ENCODE peak calls at places on chromosomes 13 and 19, in nine cellular contexts. One of them, this sample, is unnamed.
A peak's percentile ranks its signal among the peaks of the same experiment; 100 is the strongest.

GRCh38 chr19:16207063-16207462 is 9.4 kb downstream of the AP1M1 start:
- DNase-seq in breast epithelium: no peak
- DNase-seq in CD4-positive, CD25-positive, alpha-beta regulatory T cell: no peak
- DNase-seq in body of pancreas: no peak
- DNase-seq in brain microvascular endothelial cell: no peak
- DNase-seq in aorta: peak; percentile 67
- DNase-seq in fibroblast of villous mesenchyme: no peak
- DNase-seq in iPS DF 6.9: no peak
- DNase-seq in AG04450: no peak
- DNase-seq in this sample: no peak

GRCh38 chr19:10478903-10479384 is 24.2 kb downstream of the KEAP1 start:
- DNase-seq in breast epithelium: peak; percentile 91
- DNase-seq in CD4-positive, CD25-positive, alpha-beta regulatory T cell: peak; percentile 86
- DNase-seq in body of pancreas: peak; percentile 94
- DNase-seq in brain microvascular endothelial cell: peak; percentile 93
- DNase-seq in aorta: peak; percentile 96
- DNase-seq in fibroblast of villous mesenchyme: peak; percentile 94
- DNase-seq in iPS DF 6.9: peak; percentile 90
- DNase-seq in AG04450: peak; percentile 54
- DNase-seq in this sample: peak; percentile 81

GRCh38 chr19:4566402-4567051 is 7.0 kb upstream of the SEMA6B start:
- DNase-seq in breast epithelium: no peak
- DNase-seq in CD4-positive, CD25-positive, alpha-beta regulatory T cell: no peak
- DNase-seq in body of pancreas: no peak
- DNase-seq in brain microvascular endothelial cell: no peak
- DNase-seq in aorta: no peak
- DNase-seq in fibroblast of villous mesenchyme: no peak
- DNase-seq in iPS DF 6.9: no peak
- DNase-seq in AG04450: no peak
- DNase-seq in this sample: no peak

GRCh38 chr19:49637865-49638350 is 2.0 kb downstream of the RRAS start:
- DNase-seq in breast epithelium: peak; percentile 55
- DNase-seq in CD4-positive, CD25-positive, alpha-beta regulatory T cell: no peak
- DNase-seq in body of pancreas: peak; percentile 79
- DNase-seq in brain microvascular endothelial cell: peak; percentile 62
- DNase-seq in aorta: peak; percentile 96
- DNase-seq in fibroblast of villous mesenchyme: peak; percentile 84
- DNase-seq in iPS DF 6.9: no peak
- DNase-seq in AG04450: no peak
- DNase-seq in this sample: peak; percentile 93

GRCh38 chr13:108342369-108343289 is 73.1 kb downstream of the TNFSF13B start:
- DNase-seq in breast epithelium: no peak
- DNase-seq in CD4-positive, CD25-positive, alpha-beta regulatory T cell: peak; percentile 54
- DNase-seq in body of pancreas: no peak
- DNase-seq in brain microvascular endothelial cell: peak; percentile 22
- DNase-seq in aorta: no peak
- DNase-seq in fibroblast of villous mesenchyme: peak; percentile 42
- DNase-seq in iPS DF 6.9: no peak
- DNase-seq in AG04450: peak; percentile 6
- DNase-seq in this sample: peak; percentile 35

GRCh38 chr13:24671367-24672117 is 8.7 kb upstream of the ATP12A start:
- DNase-seq in breast epithelium: peak; percentile 32
- DNase-seq in CD4-positive, CD25-positive, alpha-beta regulatory T cell: no peak
- DNase-seq in body of pancreas: peak; percentile 37
- DNase-seq in brain microvascular endothelial cell: peak; percentile 86
- DNase-seq in aorta: no peak
- DNase-seq in fibroblast of villous mesenchyme: peak; percentile 86
- DNase-seq in iPS DF 6.9: peak; percentile 43
- DNase-seq in AG04450: peak; percentile 61
- DNase-seq in this sample: peak; percentile 73

GRCh38 chr19:11673608-11674041 is 65.1 kb downstream of the ZNF823 start:
- DNase-seq in breast epithelium: peak; percentile 55
- DNase-seq in CD4-positive, CD25-positive, alpha-beta regulatory T cell: no peak
- DNase-seq in body of pancreas: peak; percentile 71
- DNase-seq in brain microvascular endothelial cell: peak; percentile 58
- DNase-seq in aorta: peak; percentile 89
- DNase-seq in fibroblast of villous mesenchyme: peak; percentile 70
- DNase-seq in iPS DF 6.9: peak; percentile 63
- DNase-seq in AG04450: no peak
- DNase-seq in this sample: peak; percentile 67

GRCh38 chr13:21898461-21898860 is 227.6 kb downstream of the FGF9 start:
- DNase-seq in breast epithelium: no peak
- DNase-seq in CD4-positive, CD25-positive, alpha-beta regulatory T cell: no peak
- DNase-seq in body of pancreas: no peak
- DNase-seq in brain microvascular endothelial cell: no peak
- DNase-seq in aorta: no peak
- DNase-seq in fibroblast of villous mesenchyme: no peak
- DNase-seq in iPS DF 6.9: no peak
- DNase-seq in AG04450: no peak
- DNase-seq in this sample: peak; percentile 10

GRCh38 chr13:91468301-91468700 is 69.9 kb downstream of the GPC5 start:
- DNase-seq in breast epithelium: no peak
- DNase-seq in CD4-positive, CD25-positive, alpha-beta regulatory T cell: no peak
- DNase-seq in body of pancreas: no peak
- DNase-seq in brain microvascular endothelial cell: no peak
- DNase-seq in aorta: no peak
- DNase-seq in fibroblast of villous mesenchyme: no peak
- DNase-seq in iPS DF 6.9: no peak
- DNase-seq in AG04450: no peak
- DNase-seq in this sample: no peak

GRCh38 chr19:3725121-3725520 is 16.9 kb downstream of the TJP3 start:
- DNase-seq in breast epithelium: no peak
- DNase-seq in CD4-positive, CD25-positive, alpha-beta regulatory T cell: no peak
- DNase-seq in body of pancreas: no peak
- DNase-seq in brain microvascular endothelial cell: no peak
- DNase-seq in aorta: no peak
- DNase-seq in fibroblast of villous mesenchyme: no peak
- DNase-seq in iPS DF 6.9: no peak
- DNase-seq in AG04450: no peak
- DNase-seq in this sample: no peak

GRCh38 chr19:44303305-44303704 is 1.5 kb downstream of the ZNF235 start:
- DNase-seq in breast epithelium: no peak
- DNase-seq in CD4-positive, CD25-positive, alpha-beta regulatory T cell: no peak
- DNase-seq in body of pancreas: no peak
- DNase-seq in brain microvascular endothelial cell: no peak
- DNase-seq in aorta: no peak
- DNase-seq in fibroblast of villous mesenchyme: no peak
- DNase-seq in iPS DF 6.9: no peak
- DNase-seq in AG04450: no peak
- DNase-seq in this sample: no peak

GRCh38 chr13:49838989-49839388 is 46.5 kb upstream of the KPNA3 start:
- DNase-seq in breast epithelium: no peak
- DNase-seq in CD4-positive, CD25-positive, alpha-beta regulatory T cell: no peak
- DNase-seq in body of pancreas: no peak
- DNase-seq in brain microvascular endothelial cell: no peak
- DNase-seq in aorta: no peak
- DNase-seq in fibroblast of villous mesenchyme: no peak
- DNase-seq in iPS DF 6.9: no peak
- DNase-seq in AG04450: no peak
- DNase-seq in this sample: peak; percentile 12

GRCh38 chr19:30802424-30803013 is 430.3 kb downstream of the ZNF536 start:
- DNase-seq in breast epithelium: no peak
- DNase-seq in CD4-positive, CD25-positive, alpha-beta regulatory T cell: no peak
- DNase-seq in body of pancreas: no peak
- DNase-seq in brain microvascular endothelial cell: no peak
- DNase-seq in aorta: no peak
- DNase-seq in fibroblast of villous mesenchyme: no peak
- DNase-seq in iPS DF 6.9: no peak
- DNase-seq in AG04450: no peak
- DNase-seq in this sample: no peak

GRCh38 chr13:33636955-33637670 is 180.8 kb upstream of the RFC3 start:
- DNase-seq in breast epithelium: no peak
- DNase-seq in CD4-positive, CD25-positive, alpha-beta regulatory T cell: no peak
- DNase-seq in body of pancreas: no peak
- DNase-seq in brain microvascular endothelial cell: no peak
- DNase-seq in aorta: no peak
- DNase-seq in fibroblast of villous mesenchyme: no peak
- DNase-seq in iPS DF 6.9: no peak
- DNase-seq in AG04450: no peak
- DNase-seq in this sample: no peak

GRCh38 chr13:66933994-66934393 is 296.1 kb downstream of the PCDH9 start:
- DNase-seq in breast epithelium: no peak
- DNase-seq in CD4-positive, CD25-positive, alpha-beta regulatory T cell: no peak
- DNase-seq in body of pancreas: no peak
- DNase-seq in brain microvascular endothelial cell: peak; percentile 86
- DNase-seq in aorta: no peak
- DNase-seq in fibroblast of villous mesenchyme: no peak
- DNase-seq in iPS DF 6.9: no peak
- DNase-seq in AG04450: peak; percentile 46
- DNase-seq in this sample: no peak

GRCh38 chr13:50159613-50160012 is 144.4 kb downstream of the KCNRG start:
- DNase-seq in breast epithelium: no peak
- DNase-seq in CD4-positive, CD25-positive, alpha-beta regulatory T cell: no peak
- DNase-seq in body of pancreas: no peak
- DNase-seq in brain microvascular endothelial cell: no peak
- DNase-seq in aorta: no peak
- DNase-seq in fibroblast of villous mesenchyme: no peak
- DNase-seq in iPS DF 6.9: no peak
- DNase-seq in AG04450: no peak
- DNase-seq in this sample: no peak

GRCh38 chr13:34678154-34678553 is 263.9 kb upstream of the NBEA start:
- DNase-seq in breast epithelium: no peak
- DNase-seq in CD4-positive, CD25-positive, alpha-beta regulatory T cell: no peak
- DNase-seq in body of pancreas: no peak
- DNase-seq in brain microvascular endothelial cell: peak; percentile 82
- DNase-seq in aorta: no peak
- DNase-seq in fibroblast of villous mesenchyme: peak; percentile 8
- DNase-seq in iPS DF 6.9: no peak
- DNase-seq in AG04450: no peak
- DNase-seq in this sample: no peak

GRCh38 chr13:111252449-111253124 is 67.9 kb upstream of the TEX29 start:
- DNase-seq in breast epithelium: no peak
- DNase-seq in CD4-positive, CD25-positive, alpha-beta regulatory T cell: no peak
- DNase-seq in body of pancreas: no peak
- DNase-seq in brain microvascular endothelial cell: no peak
- DNase-seq in aorta: no peak
- DNase-seq in fibroblast of villous mesenchyme: peak; percentile 27
- DNase-seq in iPS DF 6.9: no peak
- DNase-seq in AG04450: no peak
- DNase-seq in this sample: no peak

GRCh38 chr13:23817833-23818232 is 71.4 kb downstream of the MIPEP start:
- DNase-seq in breast epithelium: no peak
- DNase-seq in CD4-positive, CD25-positive, alpha-beta regulatory T cell: peak; percentile 15
- DNase-seq in body of pancreas: no peak
- DNase-seq in brain microvascular endothelial cell: no peak
- DNase-seq in aorta: no peak
- DNase-seq in fibroblast of villous mesenchyme: no peak
- DNase-seq in iPS DF 6.9: no peak
- DNase-seq in AG04450: no peak
- DNase-seq in this sample: peak; percentile 1

GRCh38 chr19:676007-676342 is 217 bp upstream of the FSTL3 start:
- DNase-seq in breast epithelium: no peak
- DNase-seq in CD4-positive, CD25-positive, alpha-beta regulatory T cell: no peak
- DNase-seq in body of pancreas: no peak
- DNase-seq in brain microvascular endothelial cell: no peak
- DNase-seq in aorta: no peak
- DNase-seq in fibroblast of villous mesenchyme: no peak
- DNase-seq in iPS DF 6.9: no peak
- DNase-seq in AG04450: no peak
- DNase-seq in this sample: no peak
- H3K4me3 ChIP-seq in breast epithelium: peak overlapping the region; percentile 56
- H3K4me3 ChIP-seq in CD4-positive, CD25-positive, alpha-beta regulatory T cell: no peak overlapping the region
- H3K4me3 ChIP-seq in body of pancreas: no peak overlapping the region
- H3K4me3 ChIP-seq in brain microvascular endothelial cell: peak overlapping the region; percentile 45
- H3K4me3 ChIP-seq in aorta: peak overlapping the region; percentile 73
- H3K4me3 ChIP-seq in fibroblast of villous mesenchyme: peak overlapping the region; percentile 63
- H3K4me3 ChIP-seq in iPS DF 6.9: no peak overlapping the region
- H3K4me3 ChIP-seq in AG04450: peak overlapping the region; percentile 41
- H3K4me3 ChIP-seq in this sample: peak overlapping the region; percentile 17

GRCh38 chr19:6457958-6458694 is 1.5 kb downstream of the SLC25A23 start:
- DNase-seq in breast epithelium: no peak
- DNase-seq in CD4-positive, CD25-positive, alpha-beta regulatory T cell: no peak
- DNase-seq in body of pancreas: no peak
- DNase-seq in brain microvascular endothelial cell: no peak
- DNase-seq in aorta: no peak
- DNase-seq in fibroblast of villous mesenchyme: no peak
- DNase-seq in iPS DF 6.9: no peak
- DNase-seq in AG04450: no peak
- DNase-seq in this sample: no peak
- H3K4me3 ChIP-seq in breast epithelium: no peak overlapping the region
- H3K4me3 ChIP-seq in CD4-positive, CD25-positive, alpha-beta regulatory T cell: no peak overlapping the region
- H3K4me3 ChIP-seq in body of pancreas: no peak overlapping the region
- H3K4me3 ChIP-seq in brain microvascular endothelial cell: no peak overlapping the region
- H3K4me3 ChIP-seq in aorta: no peak overlapping the region
- H3K4me3 ChIP-seq in fibroblast of villous mesenchyme: no peak overlapping the region
- H3K4me3 ChIP-seq in iPS DF 6.9: no peak overlapping the region
- H3K4me3 ChIP-seq in AG04450: no peak overlapping the region
- H3K4me3 ChIP-seq in this sample: no peak overlapping the region

GRCh38 chr13:99356216-99357089 is 49.3 kb upstream of the GPR183 start:
- DNase-seq in breast epithelium: no peak
- DNase-seq in CD4-positive, CD25-positive, alpha-beta regulatory T cell: peak; percentile 89
- DNase-seq in body of pancreas: no peak
- DNase-seq in brain microvascular endothelial cell: peak; percentile 96
- DNase-seq in aorta: no peak
- DNase-seq in fibroblast of villous mesenchyme: peak; percentile 91
- DNase-seq in iPS DF 6.9: no peak
- DNase-seq in AG04450: peak; percentile 39
- DNase-seq in this sample: peak; percentile 84

GRCh38 chr13:99355267-99356215 is 48.3 kb upstream of the GPR183 start:
- DNase-seq in breast epithelium: no peak
- DNase-seq in CD4-positive, CD25-positive, alpha-beta regulatory T cell: no peak
- DNase-seq in body of pancreas: no peak
- DNase-seq in brain microvascular endothelial cell: no peak
- DNase-seq in aorta: no peak
- DNase-seq in fibroblast of villous mesenchyme: no peak
- DNase-seq in iPS DF 6.9: no peak
- DNase-seq in AG04450: no peak
- DNase-seq in this sample: no peak

GRCh38 chr13:99352351-99353271 is 45.4 kb upstream of the GPR183 start:
- DNase-seq in breast epithelium: no peak
- DNase-seq in CD4-positive, CD25-positive, alpha-beta regulatory T cell: no peak
- DNase-seq in body of pancreas: no peak
- DNase-seq in brain microvascular endothelial cell: no peak
- DNase-seq in aorta: no peak
- DNase-seq in fibroblast of villous mesenchyme: no peak
- DNase-seq in iPS DF 6.9: no peak
- DNase-seq in AG04450: no peak
- DNase-seq in this sample: no peak

GRCh38 chr13:99353836-99354235 is 46.6 kb upstream of the GPR183 start:
- DNase-seq in breast epithelium: no peak
- DNase-seq in CD4-positive, CD25-positive, alpha-beta regulatory T cell: no peak
- DNase-seq in body of pancreas: no peak
- DNase-seq in brain microvascular endothelial cell: peak; percentile 73
- DNase-seq in aorta: no peak
- DNase-seq in fibroblast of villous mesenchyme: peak; percentile 50
- DNase-seq in iPS DF 6.9: no peak
- DNase-seq in AG04450: no peak
- DNase-seq in this sample: no peak

GRCh38 chr13:99354371-99354951 is 47.3 kb upstream of the GPR183 start:
- DNase-seq in breast epithelium: peak; percentile 72
- DNase-seq in CD4-positive, CD25-positive, alpha-beta regulatory T cell: no peak
- DNase-seq in body of pancreas: no peak
- DNase-seq in brain microvascular endothelial cell: no peak
- DNase-seq in aorta: no peak
- DNase-seq in fibroblast of villous mesenchyme: no peak
- DNase-seq in iPS DF 6.9: no peak
- DNase-seq in AG04450: no peak
- DNase-seq in this sample: no peak
- H3K4me3 ChIP-seq in breast epithelium: no peak overlapping the region
- H3K4me3 ChIP-seq in CD4-positive, CD25-positive, alpha-beta regulatory T cell: peak overlapping the region; percentile 45
- H3K4me3 ChIP-seq in body of pancreas: no peak overlapping the region
- H3K4me3 ChIP-seq in brain microvascular endothelial cell: no peak overlapping the region
- H3K4me3 ChIP-seq in aorta: no peak overlapping the region
- H3K4me3 ChIP-seq in fibroblast of villous mesenchyme: no peak overlapping the region
- H3K4me3 ChIP-seq in iPS DF 6.9: no peak overlapping the region
- H3K4me3 ChIP-seq in AG04450: no peak overlapping the region
- H3K4me3 ChIP-seq in this sample: no peak overlapping the region

GRCh38 chr13:26993780-26994179 is 177.8 kb downstream of the USP12 start:
- DNase-seq in breast epithelium: no peak
- DNase-seq in CD4-positive, CD25-positive, alpha-beta regulatory T cell: no peak
- DNase-seq in body of pancreas: no peak
- DNase-seq in brain microvascular endothelial cell: no peak
- DNase-seq in aorta: no peak
- DNase-seq in fibroblast of villous mesenchyme: no peak
- DNase-seq in iPS DF 6.9: no peak
- DNase-seq in AG04450: no peak
- DNase-seq in this sample: no peak
- H3K4me3 ChIP-seq in breast epithelium: no peak overlapping the region
- H3K4me3 ChIP-seq in CD4-positive, CD25-positive, alpha-beta regulatory T cell: no peak overlapping the region
- H3K4me3 ChIP-seq in body of pancreas: no peak overlapping the region
- H3K4me3 ChIP-seq in brain microvascular endothelial cell: no peak overlapping the region
- H3K4me3 ChIP-seq in aorta: no peak overlapping the region
- H3K4me3 ChIP-seq in fibroblast of villous mesenchyme: no peak overlapping the region
- H3K4me3 ChIP-seq in iPS DF 6.9: no peak overlapping the region
- H3K4me3 ChIP-seq in AG04450: no peak overlapping the region
- H3K4me3 ChIP-seq in this sample: no peak overlapping the region

This sample was measured in small intestine.